ENCODE peak calls at places on chromosomes 11 and 22, in four cellular contexts. One of them, this sample, is unnamed.

GRCh38 chr11:61627831-61628753 is 47.2 kb upstream of the SYT7 start:
- DNase-seq in activated naive CD8-positive, alpha-beta T cell treated with anti-CD3 and anti-CD28 coated beads for 36 hours: peak
- DNase-seq in activated CD8-positive, alpha-beta memory T cell treated with anti-CD3 and anti-CD28 coated beads for 24 hours: peak
- DNase-seq in EL: peak
- DNase-seq in this sample: no peak

GRCh38 chr11:65390099-65390941 is 3.9 kb downstream of the FRMD8 start:
- DNase-seq in activated naive CD8-positive, alpha-beta T cell treated with anti-CD3 and anti-CD28 coated beads for 36 hours: no peak
- DNase-seq in activated CD8-positive, alpha-beta memory T cell treated with anti-CD3 and anti-CD28 coated beads for 24 hours: no peak
- DNase-seq in EL: peak
- DNase-seq in this sample: no peak

GRCh38 chr11:78860720-78861422 is 286.2 kb upstream of the NARS2 start:
- DNase-seq in activated naive CD8-positive, alpha-beta T cell treated with anti-CD3 and anti-CD28 coated beads for 36 hours: no peak
- DNase-seq in activated CD8-positive, alpha-beta memory T cell treated with anti-CD3 and anti-CD28 coated beads for 24 hours: no peak
- DNase-seq in EL: peak
- DNase-seq in this sample: no peak

GRCh38 chr11:119352857-119353260 is 6.4 kb upstream of the MFRP start:
- DNase-seq in activated naive CD8-positive, alpha-beta T cell treated with anti-CD3 and anti-CD28 coated beads for 36 hours: no peak
- DNase-seq in activated CD8-positive, alpha-beta memory T cell treated with anti-CD3 and anti-CD28 coated beads for 24 hours: no peak
- DNase-seq in EL: no peak
- DNase-seq in this sample: no peak

GRCh38 chr22:33380789-33381530 is 322.8 kb upstream of the SYN3 start:
- DNase-seq in activated naive CD8-positive, alpha-beta T cell treated with anti-CD3 and anti-CD28 coated beads for 36 hours: no peak
- DNase-seq in activated CD8-positive, alpha-beta memory T cell treated with anti-CD3 and anti-CD28 coated beads for 24 hours: no peak
- DNase-seq in EL: peak
- DNase-seq in this sample: no peak

GRCh38 chr11:69913591-69914285 is 94.5 kb upstream of the FGF3 start:
- DNase-seq in activated naive CD8-positive, alpha-beta T cell treated with anti-CD3 and anti-CD28 coated beads for 36 hours: no peak
- DNase-seq in activated CD8-positive, alpha-beta memory T cell treated with anti-CD3 and anti-CD28 coated beads for 24 hours: no peak
- DNase-seq in EL: no peak
- DNase-seq in this sample: no peak

GRCh38 chr11:122727101-122727929 is 71.8 kb downstream of the UBASH3B start:
- DNase-seq in activated naive CD8-positive, alpha-beta T cell treated with anti-CD3 and anti-CD28 coated beads for 36 hours: peak
- DNase-seq in activated CD8-positive, alpha-beta memory T cell treated with anti-CD3 and anti-CD28 coated beads for 24 hours: peak
- DNase-seq in EL: no peak
- DNase-seq in this sample: no peak

GRCh38 chr11:33257897-33258630 is 883 bp downstream of the HIPK3 start:
- DNase-seq in activated naive CD8-positive, alpha-beta T cell treated with anti-CD3 and anti-CD28 coated beads for 36 hours: peak
- DNase-seq in activated CD8-positive, alpha-beta memory T cell treated with anti-CD3 and anti-CD28 coated beads for 24 hours: peak
- DNase-seq in EL: peak
- DNase-seq in this sample: peak

GRCh38 chr11:30329150-30329940 is 6.4 kb downstream of the ARL14EP start:
- DNase-seq in activated naive CD8-positive, alpha-beta T cell treated with anti-CD3 and anti-CD28 coated beads for 36 hours: no peak
- DNase-seq in activated CD8-positive, alpha-beta memory T cell treated with anti-CD3 and anti-CD28 coated beads for 24 hours: no peak
- DNase-seq in EL: no peak
- DNase-seq in this sample: no peak

GRCh38 chr22:24752091-24752623 is 22.4 kb downstream of the PIWIL3 start:
- DNase-seq in activated naive CD8-positive, alpha-beta T cell treated with anti-CD3 and anti-CD28 coated beads for 36 hours: no peak
- DNase-seq in activated CD8-positive, alpha-beta memory T cell treated with anti-CD3 and anti-CD28 coated beads for 24 hours: no peak
- DNase-seq in EL: no peak
- DNase-seq in this sample: no peak

GRCh38 chr11:86917577-86917976 is 37.6 kb downstream of the FZD4 start:
- DNase-seq in activated naive CD8-positive, alpha-beta T cell treated with anti-CD3 and anti-CD28 coated beads for 36 hours: no peak
- DNase-seq in activated CD8-positive, alpha-beta memory T cell treated with anti-CD3 and anti-CD28 coated beads for 24 hours: no peak
- DNase-seq in EL: no peak
- DNase-seq in this sample: no peak

GRCh38 chr11:57641426-57641825 is 8.3 kb downstream of the YPEL4 start:
- DNase-seq in activated naive CD8-positive, alpha-beta T cell treated with anti-CD3 and anti-CD28 coated beads for 36 hours: no peak
- DNase-seq in activated CD8-positive, alpha-beta memory T cell treated with anti-CD3 and anti-CD28 coated beads for 24 hours: no peak
- DNase-seq in EL: peak
- DNase-seq in this sample: no peak

GRCh38 chr11:65261591-65262380 is at the start of gene POLA2:
- DNase-seq in activated naive CD8-positive, alpha-beta T cell treated with anti-CD3 and anti-CD28 coated beads for 36 hours: peak
- DNase-seq in activated CD8-positive, alpha-beta memory T cell treated with anti-CD3 and anti-CD28 coated beads for 24 hours: peak
- DNase-seq in EL: peak
- DNase-seq in this sample: peak

This sample was measured in type B pancreatic cell.